ENCODE peak calls at places on chromosome 20, in seven cellular contexts. C is DND-41, I is epithelial cell of esophagus, P is aorta, Q is fibroblast of mammary gland, G is right cardiac atrium, J is A549. Y is an unnamed sample.

GRCh38 chr20:31707994-31708744 is 14.5 kb downstream of the BCL2L1 start:
- DNase-seq in C (peak), I (no peak), P (peak), Q (no peak), G (no peak), J (peak), Y (peak)

GRCh38 chr20:23125625-23126191 is 39.6 kb upstream of the CD93 start:
- DNase-seq in C (peak), I (peak), P (peak), Q (peak), G (peak), J (no peak), Y (peak)

GRCh38 chr20:61253264-61253639 is 1.2 kb downstream of the CDH4 start:
- DNase-seq in C (no peak), I (peak), P (no peak), Q (peak), G (no peak), J (peak), Y (peak)

GRCh38 chr20:37567331-37567665 is 39.6 kb upstream of the BLCAP start:
- DNase-seq in C (no peak), I (no peak), P (no peak), Q (no peak), G (no peak), J (no peak), Y (no peak)

GRCh38 chr20:16821211-16822089 is 73.3 kb downstream of the OTOR start:
- DNase-seq in C (peak), I (peak), P (no peak), Q (peak), G (no peak), J (peak), Y (peak)

GRCh38 chr20:49361872-49362663 is 84.2 kb upstream of the ZNFX1 start:
- DNase-seq in C (no peak), I (no peak), P (no peak), Q (no peak), G (no peak), J (no peak), Y (no peak)

GRCh38 chr20:34834459-34834893 is 9.0 kb upstream of the NCOA6 start:
- DNase-seq in C (no peak), I (peak), P (no peak), Q (peak), G (no peak), J (peak), Y (peak)

GRCh38 chr20:43969501-43969900 is 54.8 kb downstream of the TOX2 start:
- DNase-seq in C (no peak), I (no peak), P (no peak), Q (no peak), G (no peak), J (no peak), Y (no peak)

GRCh38 chr20:24651171-24651972 is 181.9 kb downstream of the SYNDIG1 start:
- DNase-seq in C (no peak), I (peak), P (no peak), Q (peak), G (no peak), J (peak), Y (no peak)

GRCh38 chr20:57649617-57650015 is 29.4 kb upstream of the ZBP1 start:
- DNase-seq in C (no peak), I (no peak), P (no peak), Q (no peak), G (peak), J (no peak), Y (no peak)

GRCh38 chr20:43434565-43434964 is 23.1 kb upstream of the SRSF6 start:
- DNase-seq in C (no peak), I (no peak), P (no peak), Q (no peak), G (no peak), J (no peak), Y (no peak)

GRCh38 chr20:16147221-16147620 is 426.0 kb downstream of the KIF16B start:
- DNase-seq in C (no peak), I (no peak), P (no peak), Q (no peak), G (no peak), J (no peak), Y (no peak)

GRCh38 chr20:48164566-48165400 is 379.5 kb upstream of the SULF2 start:
- DNase-seq in C (no peak), I (no peak), P (no peak), Q (no peak), G (no peak), J (no peak), Y (no peak)

GRCh38 chr20:42530855-42531674 is 658.6 kb downstream of the PTPRT start:
- DNase-seq in C (peak), I (peak), P (no peak), Q (peak), G (no peak), J (peak), Y (peak)

GRCh38 chr20:48718914-48719578 is 108.8 kb downstream of the PREX1 start:
- DNase-seq in C (peak), I (no peak), P (no peak), Q (no peak), G (no peak), J (no peak), Y (peak)

GRCh38 chr20:16801919-16802651 is 53.9 kb downstream of the OTOR start:
- DNase-seq in C (peak), I (peak), P (peak), Q (peak), G (peak), J (peak), Y (peak)

GRCh38 chr20:19973920-19974620 is 43.1 kb upstream of the NAA20 start:
- DNase-seq in C (no peak), I (peak), P (peak), Q (peak), G (peak), J (no peak), Y (peak)

GRCh38 chr20:40471261-40471629 is 217.8 kb downstream of the MAFB start:
- DNase-seq in C (no peak), I (peak), P (no peak), Q (peak), G (no peak), J (peak), Y (peak)

GRCh38 chr20:50635676-50636600 is 55.4 kb downstream of the RIPOR3 start:
- DNase-seq in C (peak), I (peak), P (peak), Q (peak), G (peak), J (peak), Y (peak)
- H3K4me3 ChIP-seq in C (no peak), I (no peak), P (no peak), Q (no peak), G (no peak), J (peak), Y (no peak)

DNA sequence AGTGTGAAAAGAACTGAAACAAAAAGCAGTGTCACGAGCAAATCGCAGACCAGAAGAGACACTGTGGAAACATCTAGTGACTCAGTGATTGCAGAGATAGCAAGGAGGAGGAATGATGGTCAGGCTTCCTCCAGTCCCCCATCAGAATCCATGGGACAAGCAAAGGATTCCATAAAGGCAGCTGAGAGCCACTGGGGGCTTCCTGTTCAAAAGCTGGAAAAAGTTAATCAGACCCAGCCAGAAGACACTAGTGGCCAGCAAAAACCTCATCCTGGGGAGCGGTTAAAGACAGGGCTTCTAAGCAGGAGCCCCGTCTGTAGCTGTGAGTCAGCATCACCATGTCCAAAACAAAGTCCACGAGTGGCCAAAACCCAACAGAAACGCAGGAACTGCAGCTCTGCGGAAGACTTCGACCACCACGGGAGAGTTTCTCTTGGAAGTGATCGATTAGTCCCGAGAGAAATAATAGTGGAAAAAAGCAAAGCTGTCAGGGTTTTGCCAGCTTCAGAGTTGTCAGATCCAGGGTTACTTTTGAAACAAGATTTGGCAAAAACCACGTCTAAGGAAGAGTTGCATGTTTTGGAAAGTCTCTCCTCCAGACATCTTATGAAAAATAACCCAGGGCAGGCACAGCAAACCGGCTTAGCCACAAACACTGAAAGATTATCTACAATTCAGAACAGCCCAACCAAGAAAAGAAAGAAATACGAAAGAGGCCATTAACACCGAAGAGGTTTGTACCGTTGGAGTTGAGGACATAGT is 51.0 kb downstream of the JAG1 start:
- DNase-seq in C (no peak), I (no peak), P (peak), Q (peak), G (peak), J (no peak), Y (no peak)
- H3K4me3 ChIP-seq in C (no peak), I (no peak), P (peak), Q (no peak), G (no peak), J (no peak), Y (no peak)

DNA sequence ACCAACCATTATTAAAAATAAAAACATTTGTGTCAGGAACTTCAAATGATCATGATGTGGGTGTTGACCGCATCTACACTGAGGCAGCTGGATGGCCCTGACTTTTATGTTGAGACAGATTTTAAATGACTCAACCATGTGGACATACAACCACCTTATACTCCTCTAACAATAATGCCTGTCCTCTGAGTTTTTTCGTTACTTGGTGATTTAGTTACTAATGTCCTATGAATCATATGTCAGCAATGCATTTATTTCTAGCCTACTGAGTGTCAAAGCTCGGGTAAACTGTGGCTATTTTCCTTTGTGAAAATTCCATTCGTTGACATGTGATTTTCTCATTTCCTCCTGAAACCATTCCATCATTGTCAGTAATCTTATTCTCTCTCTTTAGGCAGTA is 38.9 kb upstream of the NKX2-4 start:
- DNase-seq in C (no peak), I (peak), P (no peak), Q (peak), G (no peak), J (peak), Y (no peak)
- H3K4me3 ChIP-seq in C (no peak), I (no peak), P (no peak), Q (no peak), G (no peak), J (no peak), Y (no peak)

GRCh38 chr20:62816879-62817873 is at the start of gene COL9A3:
- DNase-seq in C (no peak), I (no peak), P (no peak), Q (no peak), G (no peak), J (no peak), Y (no peak)
- H3K4me3 ChIP-seq in C (no peak), I (no peak), P (peak), Q (no peak), G (peak), J (peak), Y (peak)

GRCh38 chr20:59006864-59007757 is at the start of gene CTSZ:
- DNase-seq in C (no peak), I (peak), P (peak), Q (peak), G (peak), J (peak), Y (no peak)

GRCh38 chr20:59004763-59005522 is 2.1 kb downstream of the CTSZ start:
- DNase-seq in C (peak), I (no peak), P (peak), Q (no peak), G (peak), J (no peak), Y (peak)

GRCh38 chr20:59006167-59006863 is 739 bp downstream of the CTSZ start:
- DNase-seq in C (no peak), I (no peak), P (peak), Q (peak), G (no peak), J (no peak), Y (no peak)

GRCh38 chr20:59004493-59004762 is 2.6 kb downstream of the CTSZ start:
- DNase-seq in C (no peak), I (no peak), P (peak), Q (no peak), G (peak), J (no peak), Y (no peak)

DNA sequence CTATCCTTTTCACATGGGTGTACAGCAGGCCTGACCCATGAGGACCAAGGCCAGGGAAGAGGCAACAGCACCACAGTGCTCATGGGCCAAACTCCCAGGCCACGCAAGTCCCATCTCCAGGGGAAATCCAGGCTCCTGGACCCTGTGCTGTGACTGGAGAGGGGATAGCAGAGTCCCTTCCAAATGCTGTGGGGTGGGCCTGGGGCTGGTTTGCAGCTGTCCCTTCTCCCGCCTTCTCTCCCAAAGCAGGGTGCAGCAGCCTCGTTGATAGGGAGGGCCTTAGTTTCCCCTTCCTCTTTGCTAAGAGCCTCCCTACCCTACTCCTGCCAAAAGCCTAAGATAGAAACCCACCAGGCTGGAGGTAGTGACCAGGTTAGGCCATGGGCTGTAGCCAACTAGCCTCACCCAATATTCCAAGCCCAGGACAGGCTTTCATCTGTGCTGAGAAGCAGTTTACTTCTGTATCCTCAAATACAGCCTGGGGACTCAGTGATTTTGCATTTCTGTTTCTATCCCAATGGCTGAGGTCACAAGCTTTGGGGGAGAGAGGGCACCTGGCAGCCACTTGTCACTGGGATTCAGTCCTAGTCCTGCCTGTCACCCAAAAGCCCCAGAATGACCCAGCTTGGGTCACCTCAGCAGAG is 1.4 kb downstream of the CTSZ start:
- DNase-seq in C (no peak), I (no peak), P (no peak), Q (no peak), G (no peak), J (no peak), Y (no peak)
- H3K4me3 ChIP-seq in C (no peak), I (peak), P (no peak), Q (peak), G (peak), J (peak), Y (no peak)

GRCh38 chr20:50838707-50839385 is 44.0 kb downstream of the BCAS4 start:
- DNase-seq in C (no peak), I (peak), P (no peak), Q (no peak), G (no peak), J (no peak), Y (no peak)
- H3K4me3 ChIP-seq in C (no peak), I (no peak), P (no peak), Q (no peak), G (no peak), J (no peak), Y (no peak)

GRCh38 chr20:2508631-2509467 is at the start of gene ZNF343:
- DNase-seq in C (peak), I (peak), P (peak), Q (peak), G (peak), J (peak), Y (peak)

GRCh38 chr20:2509468-2509781 is 710 bp upstream of the ZNF343 start:
- DNase-seq in C (no peak), I (no peak), P (no peak), Q (no peak), G (no peak), J (no peak), Y (no peak)

GRCh38 chr20:2507875-2508630 is 662 bp downstream of the ZNF343 start:
- DNase-seq in C (no peak), I (peak), P (peak), Q (peak), G (no peak), J (peak), Y (no peak)

GRCh38 chr20:2507464-2507863 is 1.3 kb downstream of the ZNF343 start:
- DNase-seq in C (no peak), I (no peak), P (no peak), Q (peak), G (no peak), J (no peak), Y (no peak)

DNA sequence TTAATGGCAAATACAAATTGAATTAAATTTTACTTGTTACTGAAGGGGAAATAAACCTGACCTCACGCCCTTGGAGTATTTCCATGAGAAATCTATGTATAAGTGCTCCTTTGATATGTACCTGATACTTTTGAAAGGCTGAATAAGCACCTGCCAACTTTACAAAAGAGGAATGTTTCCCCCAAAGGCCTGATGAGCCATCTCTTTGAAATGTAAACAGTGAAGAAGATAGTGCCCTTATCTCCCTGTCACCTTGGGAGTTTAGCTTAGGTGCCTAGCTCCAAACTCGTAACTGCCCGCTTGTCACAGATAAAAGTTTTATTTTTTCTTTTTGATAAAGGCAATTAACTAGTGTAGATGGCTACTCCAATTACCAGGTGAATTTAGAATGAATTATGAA is 1.1 kb upstream of the ZNF343 start:
- DNase-seq in C (no peak), I (no peak), P (no peak), Q (no peak), G (no peak), J (no peak), Y (no peak)
- H3K4me3 ChIP-seq in C (peak), I (peak), P (no peak), Q (peak), G (no peak), J (peak), Y (peak)

GRCh38 chr20:17964632-17965031 is 4.0 kb downstream of the SNX5 start:
- DNase-seq in C (no peak), I (no peak), P (no peak), Q (no peak), G (no peak), J (no peak), Y (no peak)
- H3K4me3 ChIP-seq in C (peak), I (peak), P (no peak), Q (no peak), G (no peak), J (peak), Y (no peak)